ENCODE peak calls at places on chromosomes 1 and 21, in four cellular contexts. R, V, X and O are unnamed samples.
A peak's percentile ranks its signal among the peaks of the same experiment; 100 is the strongest.

GRCh38 chr1:28591708-28592313 is at the start of gene RAB42:
- DNase-seq in R (no peak), V (no peak), X (peak; percentile 48), O (no peak)

GRCh38 chr1:3708696-3709246 is 43.5 kb upstream of the CCDC27 start:
- DNase-seq in R (no peak), V (no peak), X (no peak), O (no peak)

GRCh38 chr1:205061665-205062069 is 18.7 kb downstream of the CNTN2 start:
- DNase-seq in R (peak; percentile 63), V (peak; percentile 74), X (peak; percentile 50), O (peak; percentile 84)

GRCh38 chr1:41498809-41499208 is 14.3 kb upstream of the EDN2 start:
- DNase-seq in R (no peak), V (no peak), X (peak; percentile 91), O (no peak)

GRCh38 chr1:55466343-55466742 is 251.2 kb upstream of the USP24 start:
- DNase-seq in R (no peak), V (no peak), X (no peak), O (no peak)

GRCh38 chr1:64484651-64485050 is 14.7 kb downstream of the CACHD1 start:
- DNase-seq in R (no peak), V (no peak), X (no peak), O (no peak)

GRCh38 chr1:45411510-45411899 is 71.3 kb upstream of the MUTYH start:
- DNase-seq in R (no peak), V (no peak), X (no peak), O (no peak)

GRCh38 chr1:206783506-206783905 is 11.2 kb upstream of the IL10 start:
- DNase-seq in R (no peak), V (no peak), X (no peak), O (no peak)

GRCh38 chr1:115098979-115099692 is 9.8 kb upstream of the TSPAN2 start:
- DNase-seq in R (peak; percentile 94), V (peak; percentile 62), X (peak; percentile 45), O (no peak)

GRCh38 chr1:33152685-33153432 is 29.0 kb downstream of the TRIM62 start:
- DNase-seq in R (no peak), V (peak; percentile 89), X (peak; percentile 94), O (peak; percentile 92)

GRCh38 chr1:235876292-235876914 is 9.7 kb upstream of the LYST start:
- DNase-seq in R (peak; percentile 39), V (no peak), X (no peak), O (no peak)

GRCh38 chr1:37478451-37478871 is 4.1 kb downstream of the ZC3H12A start:
- DNase-seq in R (peak; percentile 52), V (peak; percentile 54), X (no peak), O (no peak)
- H3K4me3 ChIP-seq in R (peak overlapping the region; percentile 85), V (peak overlapping the region; percentile 34), X (no peak overlapping the region), O (no peak overlapping the region)

DNA sequence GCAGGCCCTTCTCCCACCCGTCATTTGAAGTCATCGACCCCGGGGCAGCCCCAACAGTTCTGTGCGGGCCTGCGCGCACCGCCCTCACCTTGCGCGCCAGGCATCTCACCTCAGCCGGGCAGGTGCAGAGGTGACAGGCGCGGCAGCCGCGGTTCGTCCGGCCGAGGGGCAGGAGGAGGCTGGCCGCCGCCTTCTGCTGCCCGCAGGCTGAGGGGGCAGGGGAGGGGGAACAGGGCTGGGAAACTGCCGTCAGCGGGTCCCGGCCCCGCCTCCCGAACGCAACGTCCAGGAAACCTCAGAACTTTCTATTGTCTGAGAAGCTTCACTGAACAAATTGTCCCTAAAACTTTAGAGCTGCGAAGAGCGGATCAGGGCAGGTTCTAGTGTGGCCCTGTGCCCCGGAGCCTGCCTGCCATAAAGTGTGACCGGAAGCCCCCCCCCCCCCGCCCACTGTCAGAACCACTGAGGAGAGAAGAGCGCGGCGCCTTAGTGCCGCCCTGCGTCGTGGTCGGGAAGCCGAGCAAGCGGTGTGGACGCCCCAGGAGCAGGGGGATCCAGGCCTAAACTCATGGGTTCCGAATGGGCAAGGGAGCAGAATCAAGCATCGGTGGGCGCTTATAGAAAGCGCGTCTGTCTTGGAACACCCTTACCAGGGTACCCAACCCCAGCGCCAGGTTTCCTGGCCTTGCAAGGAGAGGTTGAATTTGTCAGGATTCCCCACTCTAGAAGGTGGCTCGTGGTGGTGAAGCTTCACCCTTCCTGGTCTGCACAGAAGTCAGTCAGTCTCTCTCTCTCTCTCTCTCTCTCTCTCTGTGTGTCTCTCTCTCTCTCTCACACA is 13.3 kb upstream of the TBX15 start:
- DNase-seq in R (no peak), V (peak; percentile 60), X (peak; percentile 44), O (no peak)
- H3K4me3 ChIP-seq in R (no peak overlapping the region), V (peak overlapping the region; percentile 56), X (peak overlapping the region; percentile 34), O (no peak overlapping the region)

GRCh38 chr1:25845664-25846063 is 13.6 kb downstream of the AUNIP start:
- DNase-seq in R (no peak), V (no peak), X (no peak), O (no peak)
- H3K4me3 ChIP-seq in R (no peak overlapping the region), V (no peak overlapping the region), X (no peak overlapping the region), O (no peak overlapping the region)

GRCh38 chr1:201739054-201739453 is 89.9 kb upstream of the IPO9 start:
- DNase-seq in R (no peak), V (peak; percentile 52), X (no peak), O (no peak)
- H3K4me3 ChIP-seq in R (peak overlapping the region; percentile 30), V (peak overlapping the region; percentile 84), X (peak overlapping the region; percentile 92), O (no peak overlapping the region)

GRCh38 chr21:14535702-14536101 is 10.4 kb downstream of the SAMSN1 start:
- DNase-seq in R (no peak), V (no peak), X (no peak), O (no peak)
- H3K4me3 ChIP-seq in R (no peak overlapping the region), V (no peak overlapping the region), X (no peak overlapping the region), O (no peak overlapping the region)

GRCh38 chr1:208129489-208129888 is 114.7 kb downstream of the PLXNA2 start:
- DNase-seq in R (no peak), V (no peak), X (no peak), O (no peak)

GRCh38 chr1:208129057-208129456 is 115.1 kb downstream of the PLXNA2 start:
- DNase-seq in R (no peak), V (no peak), X (no peak), O (peak; percentile 29)

GRCh38 chr1:208134491-208134890 is 109.7 kb downstream of the PLXNA2 start:
- DNase-seq in R (no peak), V (no peak), X (no peak), O (no peak)

GRCh38 chr1:208132287-208132882 is 111.8 kb downstream of the PLXNA2 start:
- DNase-seq in R (peak; percentile 5), V (peak; percentile 79), X (peak; percentile 78), O (peak; percentile 71)

GRCh38 chr1:208131631-208132286 is 112.4 kb downstream of the PLXNA2 start:
- DNase-seq in R (no peak), V (peak; percentile 67), X (no peak), O (no peak)
- H3K4me3 ChIP-seq in R (no peak overlapping the region), V (no peak overlapping the region), X (no peak overlapping the region), O (no peak overlapping the region)

DNA sequence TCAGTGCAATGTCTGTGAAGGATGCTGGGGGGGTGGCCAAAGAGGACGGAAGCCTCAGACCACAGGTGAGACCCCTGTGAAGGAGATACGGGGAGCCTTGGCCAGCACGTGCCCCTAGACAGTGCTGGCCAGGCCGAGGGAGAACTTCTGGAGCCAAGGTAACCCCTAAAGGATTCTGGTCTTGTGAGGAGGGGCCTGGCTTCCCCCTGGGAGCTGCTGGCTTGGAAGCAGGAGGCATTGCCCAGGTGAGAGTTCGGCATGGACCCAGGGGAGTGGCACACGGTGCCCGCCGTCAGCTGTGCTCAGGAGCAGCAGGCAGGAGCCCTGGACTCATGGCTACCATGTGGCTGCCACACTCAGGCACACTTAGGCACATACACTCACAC is 1.3 kb upstream of the COL6A2 start:
- DNase-seq in R (no peak), V (no peak), X (no peak), O (no peak)
- H3K4me3 ChIP-seq in R (no peak overlapping the region), V (no peak overlapping the region), X (no peak overlapping the region), O (no peak overlapping the region)

DNA sequence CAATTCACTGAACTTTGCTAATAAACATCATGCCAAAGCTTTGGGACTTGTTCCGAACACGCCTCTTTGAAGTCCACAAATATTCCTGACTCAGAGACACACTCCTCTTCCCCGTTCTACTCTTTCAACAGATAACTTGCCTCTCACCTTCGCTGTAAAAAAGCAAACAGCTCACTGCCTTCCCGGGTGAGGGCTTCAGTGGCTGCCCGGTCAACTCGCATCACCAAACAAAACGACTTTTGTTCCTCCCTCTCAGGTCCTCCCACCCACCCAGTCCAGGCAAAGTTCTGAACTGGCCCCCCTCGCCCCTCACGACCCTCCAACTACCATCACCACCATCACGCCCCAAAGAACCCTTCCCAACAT is 532 bp upstream of the CCN1 start:
- DNase-seq in R (no peak), V (peak; percentile 82), X (no peak), O (no peak)
- H3K4me3 ChIP-seq in R (no peak overlapping the region), V (peak overlapping the region; percentile 70), X (peak overlapping the region; percentile 81), O (no peak overlapping the region)

GRCh38 chr1:92972413-92973129 is 11.3 kb upstream of the DIPK1A start:
- DNase-seq in R (no peak), V (no peak), X (no peak), O (no peak)
- H3K4me3 ChIP-seq in R (no peak overlapping the region), V (no peak overlapping the region), X (no peak overlapping the region), O (no peak overlapping the region)